ENCODE peak calls at places on chromosomes 6 and 20, in nine cellular contexts. H, G, Y, J, N, P, E, K and O are unnamed samples.

GRCh38 chr6:119313937-119314893 is 35.3 kb downstream of the MAN1A1 start:
- DNase-seq in E (no peak), G (no peak), H (peak), J (no peak), P (no peak), K (no peak), N (no peak), Y (no peak), O (no peak)

GRCh38 chr20:34938466-34939163 is 17.0 kb downstream of the GSS start:
- DNase-seq in H (no peak), J (no peak), G (no peak), K (peak), N (peak), E (peak), P (no peak), Y (peak), O (peak)

GRCh38 chr6:106181664-106182418 is 95.7 kb downstream of the PRDM1 start:
- DNase-seq in K (no peak), J (no peak), Y (no peak), N (no peak), G (peak), H (no peak), E (no peak), P (no peak), O (no peak)

GRCh38 chr20:18144541-18145099 is 7.0 kb downstream of the KAT14 start:
- DNase-seq in H (no peak), E (no peak), N (no peak), G (no peak), P (no peak), J (no peak), Y (no peak), K (no peak), O (no peak)

GRCh38 chr6:15108383-15108715 is 137.5 kb upstream of the JARID2 start:
- DNase-seq in J (no peak), G (no peak), H (no peak), P (no peak), N (no peak), Y (no peak), K (no peak), E (no peak), O (no peak)

GRCh38 chr6:116405663-116406329 is 35.0 kb downstream of the DSE start:
- DNase-seq in H (no peak), N (no peak), P (peak), E (no peak), J (no peak), K (no peak), G (no peak), Y (no peak), O (no peak)

GRCh38 chr6:26556263-26557070 is 18.3 kb downstream of the HMGN4 start:
- DNase-seq in P (peak), N (peak), Y (no peak), G (peak), J (peak), H (no peak), E (no peak), K (peak), O (peak)

GRCh38 chr6:156928972-156929371 is 151.8 kb downstream of the ARID1B start:
- DNase-seq in Y (no peak), J (no peak), P (no peak), K (no peak), E (no peak), N (no peak), G (no peak), H (no peak), O (no peak)

GRCh38 chr20:38131588-38132121 is 33.4 kb downstream of the TGM2 start:
- DNase-seq in H (no peak), E (no peak), Y (no peak), G (no peak), N (no peak), J (no peak), P (peak), K (no peak), O (no peak)